ENCODE peak calls at places on chromosomes 2 and 18, in four cellular contexts. Q is WTC11, H is HepG2, K is K562. Z is an unnamed sample.

GRCh38 chr2:172097557-172098131 is 5.1 kb downstream of the DLX2 start:
- DNase-seq in Q (no peak), H (no peak), K (peak), Z (no peak)

GRCh38 chr2:202376460-202377307 is 557 bp downstream of the BMPR2 start:
- DNase-seq in Q (peak), H (no peak), K (peak), Z (no peak)

GRCh38 chr2:240433973-240434727 is 1.3 kb upstream of the GPC1 start:
- DNase-seq in Q (no peak), H (no peak), K (peak), Z (no peak)

GRCh38 chr18:79950440-79951341 is 762 bp downstream of the SLC66A2 start:
- DNase-seq in Q (peak), H (no peak), K (peak), Z (no peak)

GRCh38 chr18:9135912-9136314 is 668 bp upstream of the ANKRD12 start:
- DNase-seq in Q (peak), H (peak), K (peak), Z (no peak)

GRCh38 chr18:59502222-59502898 is 143.3 kb upstream of the LMAN1 start:
- DNase-seq in Q (no peak), H (no peak), K (no peak), Z (no peak)

GRCh38 chr2:240586919-240587800 is 626 bp downstream of the CAPN10 start:
- DNase-seq in Q (peak), H (peak), K (no peak), Z (no peak)

GRCh38 chr2:130823886-130824491 is 12.7 kb upstream of the ARHGEF4 start:
- DNase-seq in Q (no peak), H (no peak), K (no peak), Z (peak)

GRCh38 chr2:177254433-177255226 is 9.9 kb downstream of the NFE2L2 start:
- DNase-seq in Q (peak), H (peak), K (peak), Z (no peak)

GRCh38 chr2:85785027-85785822 is 31.4 kb downstream of the ATOH8 start:
- DNase-seq in Q (no peak), H (no peak), K (no peak), Z (no peak)

GRCh38 chr2:205776720-205777119 is 94.4 kb downstream of the NRP2 start:
- DNase-seq in Q (no peak), H (no peak), K (no peak), Z (no peak)

GRCh38 chr2:16745466-16745865 is 79.8 kb upstream of the CYRIA start:
- DNase-seq in Q (no peak), H (no peak), K (no peak), Z (no peak)

GRCh38 chr2:25043241-25043867 is 1.5 kb downstream of the EFR3B start:
- DNase-seq in Q (peak), H (no peak), K (no peak), Z (no peak)

GRCh38 chr2:42214669-42215068 is 45.5 kb downstream of the EML4 start:
- DNase-seq in Q (no peak), H (no peak), K (no peak), Z (no peak)

GRCh38 chr2:177246000-177246399 is 18.5 kb downstream of the NFE2L2 start:
- DNase-seq in Q (no peak), H (no peak), K (no peak), Z (no peak)

GRCh38 chr2:88733155-88733902 is 41.9 kb downstream of the RPIA start:
- DNase-seq in Q (no peak), H (no peak), K (no peak), Z (no peak)

GRCh38 chr2:202033317-202034248 is at the start of gene FZD7:
- DNase-seq in Q (peak), H (peak), K (peak), Z (peak)

GRCh38 chr2:32611366-32611765 is 16.5 kb upstream of the TTC27 start:
- DNase-seq in Q (no peak), H (peak), K (no peak), Z (no peak)

GRCh38 chr2:31312898-31313297 is 78.9 kb downstream of the EHD3 start:
- DNase-seq in Q (no peak), H (no peak), K (no peak), Z (no peak)

GRCh38 chr2:51559026-51559425 is 527.1 kb upstream of the NRXN1 start:
- DNase-seq in Q (no peak), H (no peak), K (no peak), Z (no peak)

GRCh38 chr2:43136862-43137261 is 89.5 kb downstream of the ZFP36L2 start:
- DNase-seq in Q (no peak), H (no peak), K (no peak), Z (no peak)

GRCh38 chr2:7809640-7810039 is 872.2 kb upstream of the ID2 start:
- DNase-seq in Q (no peak), H (no peak), K (no peak), Z (no peak)

GRCh38 chr2:180872256-180872655 is 108.1 kb upstream of the UBE2E3 start:
- DNase-seq in Q (no peak), H (no peak), K (no peak), Z (no peak)

GRCh38 chr2:43634604-43635306 is 2.3 kb upstream of the PLEKHH2 start:
- DNase-seq in Q (no peak), H (peak), K (no peak), Z (no peak)

GRCh38 chr2:72166281-72166680 is 18.6 kb upstream of the CYP26B1 start:
- DNase-seq in Q (no peak), H (no peak), K (no peak), Z (no peak)

GRCh38 chr18:73895701-73896100 is 251.9 kb downstream of the FBXO15 start:
- DNase-seq in Q (no peak), H (peak), K (no peak), Z (no peak)
- TF ChIP-seq CREM in Q (no peak), H (no peak), K (no peak), Z (no peak)

GRCh38 chr2:148604927-148605326 is 39.6 kb upstream of the EPC2 start:
- DNase-seq in Q (no peak), H (no peak), K (no peak), Z (no peak)

GRCh38 chr2:148607553-148607952 is 37.0 kb upstream of the EPC2 start:
- DNase-seq in Q (no peak), H (no peak), K (no peak), Z (no peak)

GRCh38 chr2:148603562-148603920 is 41.0 kb upstream of the EPC2 start:
- DNase-seq in Q (no peak), H (no peak), K (no peak), Z (peak)

GRCh38 chr2:148599112-148599991 is 45.2 kb upstream of the EPC2 start:
- DNase-seq in Q (no peak), H (no peak), K (no peak), Z (no peak)

DNA sequence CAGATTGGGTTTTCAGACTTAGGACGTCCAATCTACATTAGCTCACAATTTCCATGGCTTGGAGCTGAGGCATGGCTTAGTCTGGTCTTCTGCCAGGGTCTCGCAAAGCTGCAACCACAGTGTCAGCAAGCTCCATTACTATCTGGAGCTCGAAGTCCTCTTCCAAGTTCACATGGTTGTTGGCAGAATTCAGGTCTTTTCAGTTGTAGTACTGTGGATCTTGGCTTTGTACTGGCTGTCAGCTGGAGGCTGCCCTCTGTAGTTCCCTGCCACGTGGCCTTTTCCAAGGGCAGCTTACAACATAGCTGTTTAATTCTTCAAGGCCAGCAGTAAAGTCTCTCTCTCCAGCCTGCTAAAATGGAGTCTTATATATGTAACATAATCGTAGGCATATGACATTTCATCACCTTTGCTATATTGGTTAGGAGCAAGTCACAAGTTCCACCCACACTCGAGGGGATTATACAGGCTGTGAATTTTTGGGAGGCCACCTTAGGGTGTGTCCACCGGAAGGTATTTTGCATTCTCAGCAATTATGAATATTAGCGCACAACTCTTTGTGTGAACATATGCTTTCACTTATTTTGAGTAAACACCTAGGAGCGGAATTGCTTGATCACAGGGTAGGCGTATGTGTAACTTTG is 41.5 kb upstream of the EPC2 start:
- DNase-seq in Q (no peak), H (no peak), K (no peak), Z (no peak)
- TF ChIP-seq CREM in Q (no peak), H (no peak), K (no peak), Z (no peak)

DNA sequence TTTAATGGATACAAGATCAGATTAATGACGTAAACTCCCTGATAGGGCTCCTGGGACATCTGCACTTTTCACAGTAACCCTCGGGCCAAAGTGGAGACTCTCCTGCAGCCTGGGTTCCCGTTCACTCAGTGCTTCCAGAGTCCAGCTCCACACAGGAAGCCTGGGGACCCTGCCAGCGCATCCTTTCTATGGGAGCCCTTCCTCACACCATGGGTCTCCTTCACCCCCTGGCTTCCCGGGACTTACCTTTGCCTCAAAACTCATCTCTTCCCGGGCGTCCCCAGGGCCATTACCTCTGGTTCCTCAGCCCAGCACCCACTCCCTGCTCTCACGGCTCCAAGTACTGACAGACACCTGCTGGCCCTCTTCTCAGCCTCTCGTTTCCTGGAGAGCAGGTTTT is 40.7 kb upstream of the KLF11 start:
- DNase-seq in Q (no peak), H (no peak), K (no peak), Z (no peak)
- TF ChIP-seq CREM in Q (no peak), H (no peak), K (no peak), Z (no peak)

GRCh38 chr2:54194761-54195750 is 61.0 kb downstream of the TSPYL6 start:
- DNase-seq in Q (no peak), H (no peak), K (no peak), Z (no peak)
- TF ChIP-seq CREM in Q (no peak), H (no peak), K (no peak), Z (no peak)

GRCh38 chr2:165571477-165571876 is 102.0 kb downstream of the CSRNP3 start:
- DNase-seq in Q (no peak), H (no peak), K (no peak), Z (no peak)

GRCh38 chr2:165573534-165574461 is 104.3 kb downstream of the CSRNP3 start:
- DNase-seq in Q (peak), H (peak), K (no peak), Z (no peak)

GRCh38 chr2:165568361-165568760 is 98.9 kb downstream of the CSRNP3 start:
- DNase-seq in Q (no peak), H (no peak), K (no peak), Z (no peak)

GRCh38 chr2:165576409-165576808 is 106.9 kb downstream of the CSRNP3 start:
- DNase-seq in Q (no peak), H (no peak), K (no peak), Z (no peak)

GRCh38 chr2:165572155-165572554 is 102.7 kb downstream of the CSRNP3 start:
- DNase-seq in Q (no peak), H (no peak), K (no peak), Z (no peak)
- TF ChIP-seq CREM in Q (no peak), H (no peak), K (no peak), Z (no peak)

DNA sequence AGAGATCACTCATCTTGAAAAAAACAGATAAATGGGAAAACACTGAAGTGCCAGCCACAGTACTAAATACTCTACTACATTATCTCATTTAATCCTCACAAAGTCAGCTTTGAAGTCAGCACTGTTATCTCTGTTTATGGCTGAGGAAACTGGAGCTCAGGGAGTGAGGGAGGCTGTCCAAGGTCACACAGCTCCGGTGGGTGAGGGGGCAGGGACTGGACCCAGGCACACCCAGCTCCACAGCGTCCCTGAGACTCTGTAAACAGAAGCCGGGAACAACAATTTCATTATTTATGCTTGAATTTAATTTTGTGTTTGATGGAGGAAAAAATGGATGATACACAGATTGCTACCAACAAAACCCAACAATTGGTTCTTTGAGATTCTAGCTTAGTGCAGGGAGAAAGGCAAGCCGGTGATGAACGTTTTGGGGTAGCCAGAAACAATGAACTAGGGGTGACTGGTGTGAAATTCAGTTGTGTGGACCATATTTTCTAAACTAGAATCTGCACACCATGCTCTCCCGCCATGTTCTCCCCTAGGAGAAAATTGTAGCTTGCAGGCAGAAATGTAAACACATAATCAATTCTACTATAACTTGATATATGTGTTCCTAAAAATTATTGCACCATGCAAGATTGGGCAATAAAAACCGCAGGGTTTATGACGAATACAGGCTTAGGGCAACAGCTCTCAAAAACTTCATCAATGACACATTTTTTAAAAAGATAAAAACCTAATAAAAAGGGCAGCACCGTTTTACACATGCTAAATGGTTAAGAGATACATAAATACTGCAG is at the start of gene GREB1:
- DNase-seq in Q (no peak), H (peak), K (no peak), Z (no peak)
- TF ChIP-seq CREM in Q (no peak), H (peak), K (no peak), Z (no peak)

GRCh38 chr2:178882666-178883440 is 75.6 kb upstream of the TTN start:
- DNase-seq in Q (no peak), H (no peak), K (no peak), Z (no peak)
- TF ChIP-seq CREM in Q (no peak), H (no peak), K (no peak), Z (no peak)

DNA sequence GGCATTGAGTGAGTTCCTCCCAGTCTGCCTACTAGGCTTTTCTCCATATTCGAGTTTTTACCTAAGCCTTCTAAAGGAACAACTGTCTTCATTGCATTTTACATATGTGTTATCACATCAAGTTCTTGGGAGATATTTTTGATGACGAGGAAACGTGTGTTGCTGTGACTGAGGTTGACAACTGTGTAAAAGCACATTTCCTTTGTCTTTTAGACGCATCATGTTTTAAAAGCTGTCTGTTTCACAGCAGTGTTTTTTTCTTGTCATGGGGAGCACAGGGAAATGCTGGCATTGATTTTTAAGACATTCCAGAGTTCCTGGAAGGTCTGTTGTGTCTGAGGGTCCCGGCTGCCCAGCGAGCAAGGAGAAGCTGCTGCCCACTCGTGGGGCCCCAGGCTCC is 381.8 kb downstream of the DCDC2C start:
- DNase-seq in Q (no peak), H (no peak), K (no peak), Z (no peak)
- TF ChIP-seq CREM in Q (no peak), H (no peak), K (no peak), Z (no peak)

GRCh38 chr2:45167885-45168284 is 158.6 kb upstream of the SIX2 start:
- DNase-seq in Q (no peak), H (no peak), K (no peak), Z (no peak)
- TF ChIP-seq CREM in Q (no peak), H (no peak), K (no peak), Z (no peak)

GRCh38 chr18:55779461-55779710 is 191.4 kb upstream of the TCF4 start:
- DNase-seq in Q (peak), H (no peak), K (no peak), Z (no peak)

GRCh38 chr18:55778731-55779460 is 190.9 kb upstream of the TCF4 start:
- DNase-seq in Q (no peak), H (no peak), K (no peak), Z (no peak)

GRCh38 chr18:55781481-55781957 is 193.5 kb upstream of the TCF4 start:
- DNase-seq in Q (peak), H (no peak), K (no peak), Z (no peak)

GRCh38 chr18:55780591-55781071 is 192.6 kb upstream of the TCF4 start:
- DNase-seq in Q (no peak), H (no peak), K (no peak), Z (no peak)

DNA sequence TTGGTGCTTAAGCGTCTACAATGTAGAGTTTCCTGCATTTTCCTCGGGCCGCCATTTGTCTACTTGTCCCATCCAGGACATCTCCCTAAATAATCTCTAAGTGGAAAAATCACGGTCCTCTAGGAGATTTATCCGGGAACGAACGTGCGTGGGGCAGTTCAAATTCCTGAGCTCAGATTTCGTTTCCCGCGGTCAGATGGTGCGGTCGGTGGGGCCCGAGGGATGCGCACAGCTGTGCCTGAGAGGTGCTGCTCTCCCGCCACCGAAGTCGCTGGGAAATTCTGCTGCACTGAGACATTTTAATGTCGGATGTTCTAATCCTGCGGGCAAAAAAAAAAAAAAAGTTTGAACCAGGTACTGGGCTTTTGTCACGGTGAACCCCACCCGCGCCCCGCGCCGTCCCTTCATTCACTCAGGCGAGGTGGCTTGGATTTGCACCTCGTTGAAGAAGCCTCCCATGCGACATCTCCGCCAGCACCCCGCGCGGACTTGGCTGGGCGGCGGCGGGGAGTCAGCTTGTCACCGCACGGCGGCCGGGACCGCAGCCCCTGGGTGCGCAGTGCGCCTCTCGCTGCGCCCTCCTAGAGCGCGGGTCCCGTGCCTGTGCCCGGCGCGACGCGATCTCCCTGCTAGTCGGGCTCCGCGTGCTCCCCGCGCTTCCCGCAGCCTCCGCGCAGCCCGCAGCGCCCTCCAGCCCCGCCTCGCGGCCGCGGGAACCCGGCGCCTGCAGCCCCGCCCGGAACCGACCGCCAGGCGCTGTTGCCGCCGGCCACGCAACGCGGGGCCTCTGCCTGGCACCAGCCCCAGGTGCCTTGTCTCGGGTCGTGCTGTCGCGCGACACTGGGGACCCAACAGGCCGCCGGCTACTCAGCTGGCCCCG is 192.0 kb upstream of the TCF4 start:
- DNase-seq in Q (peak), H (no peak), K (no peak), Z (no peak)
- TF ChIP-seq CREM in Q (no peak), H (no peak), K (no peak), Z (no peak)